ENCODE peak calls at places on chromosomes 16 and 17, in six cellular contexts. C, E, U, Z, Q and V are unnamed samples.

GRCh38 chr16:25051446-25052160 is 36.4 kb upstream of the ARHGAP17 start:
- DNase-seq in C (peak), E (no peak), U (no peak), Z (peak), Q (no peak), V (peak)

GRCh38 chr16:80743772-80744171 is 60.6 kb downstream of the CDYL2 start:
- DNase-seq in C (no peak), E (no peak), U (no peak), Z (no peak), Q (no peak), V (no peak)

GRCh38 chr17:6497496-6498221 is 53.4 kb downstream of the PIMREG start:
- DNase-seq in C (no peak), E (no peak), U (no peak), Z (no peak), Q (no peak), V (no peak)

GRCh38 chr16:79728048-79728922 is 127.7 kb upstream of the MAF start:
- DNase-seq in C (no peak), E (no peak), U (no peak), Z (no peak), Q (no peak), V (no peak)

GRCh38 chr16:3216263-3216640 is 18.7 kb downstream of the ZNF200 start:
- DNase-seq in C (no peak), E (no peak), U (no peak), Z (no peak), Q (no peak), V (no peak)

GRCh38 chr16:2835638-2836493 is 5.8 kb downstream of the ZG16B start:
- DNase-seq in C (peak), E (no peak), U (peak), Z (peak), Q (no peak), V (peak)

GRCh38 chr16:84434800-84435199 is 66.5 kb downstream of the ATP2C2 start:
- DNase-seq in C (no peak), E (no peak), U (no peak), Z (no peak), Q (no peak), V (no peak)

GRCh38 chr17:43936434-43936833 is 5.8 kb downstream of the PPY start:
- DNase-seq in C (no peak), E (no peak), U (no peak), Z (peak), Q (no peak), V (no peak)

GRCh38 chr16:57999971-58000705 is at the start of gene ZNF319:
- DNase-seq in C (no peak), E (no peak), U (no peak), Z (peak), Q (no peak), V (no peak)

GRCh38 chr17:39607851-39608130 is at the start of gene NEUROD2:
- DNase-seq in C (no peak), E (no peak), U (no peak), Z (no peak), Q (no peak), V (no peak)

GRCh38 chr17:39608142-39608541 is 422 bp upstream of the NEUROD2 start:
- DNase-seq in C (no peak), E (no peak), U (no peak), Z (no peak), Q (no peak), V (no peak)

GRCh38 chr17:39606434-39607056 is 1.2 kb downstream of the NEUROD2 start:
- DNase-seq in C (no peak), E (no peak), U (no peak), Z (no peak), Q (no peak), V (no peak)

GRCh38 chr17:39608601-39609000 is 881 bp upstream of the NEUROD2 start:
- DNase-seq in C (no peak), E (no peak), U (no peak), Z (no peak), Q (no peak), V (no peak)

DNA sequence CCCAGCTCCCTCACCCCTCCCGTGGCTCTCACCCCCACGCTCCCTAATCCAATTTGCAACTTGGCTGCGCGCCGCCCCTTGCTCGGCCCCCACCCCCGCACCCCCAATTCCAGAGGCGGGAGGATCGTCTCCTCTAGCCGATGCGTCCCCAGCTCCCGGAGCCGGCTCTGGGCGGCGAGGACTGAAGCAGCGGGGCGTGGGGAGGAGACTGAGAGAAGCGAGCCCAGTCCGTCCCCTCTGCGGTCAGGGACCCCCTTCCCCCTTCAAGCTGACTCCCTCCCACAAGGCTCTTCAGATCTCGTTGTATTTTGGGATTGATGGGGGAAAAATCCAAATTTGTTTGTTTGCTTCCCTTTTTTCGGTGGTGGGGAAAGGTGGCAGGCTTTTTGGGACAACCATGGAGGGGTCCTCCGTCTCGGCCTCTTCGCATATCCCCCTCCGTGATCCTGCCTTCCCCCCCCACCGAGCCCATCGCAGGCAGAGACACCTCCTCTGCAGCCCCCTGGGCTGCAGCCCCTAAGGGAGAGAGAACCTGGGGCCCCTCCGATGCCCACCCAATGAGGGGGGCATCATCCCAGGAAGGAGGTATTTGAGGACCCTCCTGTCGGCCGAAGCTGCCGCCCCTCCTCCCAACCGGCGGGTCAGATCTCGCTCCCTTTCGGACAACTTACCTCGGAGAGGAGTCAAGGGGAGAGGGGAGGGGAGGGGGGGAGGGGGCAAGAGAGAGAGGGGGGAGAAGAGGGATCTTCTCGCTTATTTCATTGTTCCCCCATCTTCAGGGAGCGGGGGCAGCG is 466 bp downstream of the NEUROD2 start:
- DNase-seq in C (no peak), E (no peak), U (no peak), Z (no peak), Q (no peak), V (no peak)
- H3K4me3 ChIP-seq in C (no peak), E (no peak), U (no peak), Z (no peak), Q (no peak), V (no peak)

GRCh38 chr17:20225162-20226115 is 216.3 kb downstream of the SPECC1 start:
- DNase-seq in C (no peak), E (no peak), U (no peak), Z (no peak), Q (no peak), V (no peak)
- TF ChIP-seq CTCF in C (peak), E (no peak), U (no peak), Z (no peak), Q (no peak), V (no peak)

DNA sequence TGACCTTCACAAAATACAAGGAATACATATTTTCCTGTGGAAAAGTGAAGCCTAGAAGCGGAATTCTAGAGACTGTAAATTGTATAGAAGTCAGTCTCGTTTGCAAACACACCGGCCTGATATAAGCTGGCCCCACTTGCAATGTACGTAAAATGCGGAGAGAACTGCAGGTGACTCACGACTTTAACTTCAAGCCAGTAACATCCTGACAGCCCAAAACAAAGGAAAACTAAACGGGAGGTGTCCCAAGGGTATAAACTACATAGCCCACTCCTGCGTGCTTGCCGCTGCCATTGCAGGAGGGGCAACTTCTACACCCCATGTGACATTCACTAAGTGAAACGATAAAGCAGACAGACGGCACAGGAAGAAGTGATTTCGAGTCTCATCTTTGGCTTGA is 101.6 kb downstream of the CYTH1 start:
- DNase-seq in C (peak), E (no peak), U (no peak), Z (no peak), Q (no peak), V (peak)
- H3K4me3 ChIP-seq in C (peak), E (no peak), U (no peak), Z (no peak), Q (no peak), V (no peak)

GRCh38 chr17:4953461-4953961 is 2.6 kb downstream of the ENO3 start:
- DNase-seq in C (peak), E (no peak), U (no peak), Z (peak), Q (no peak), V (peak)

GRCh38 chr17:4955091-4955490 is 4.2 kb downstream of the ENO3 start:
- DNase-seq in C (no peak), E (no peak), U (no peak), Z (no peak), Q (no peak), V (no peak)

GRCh38 chr17:4958102-4958501 is 7.2 kb downstream of the ENO3 start:
- DNase-seq in C (no peak), E (no peak), U (no peak), Z (no peak), Q (no peak), V (no peak)

GRCh38 chr17:4959261-4959965 is 8.2 kb downstream of the SPAG7 start:
- DNase-seq in C (no peak), E (no peak), U (no peak), Z (no peak), Q (no peak), V (no peak)

GRCh38 chr17:4956493-4957061 is 5.7 kb downstream of the ENO3 start:
- DNase-seq in C (no peak), E (no peak), U (no peak), Z (no peak), Q (no peak), V (no peak)
- TF ChIP-seq CTCF in C (peak), E (no peak), U (peak), Z (no peak), Q (no peak), V (peak)

GRCh38 chr17:73343168-73343634 is 31.4 kb upstream of the CDC42EP4 start:
- DNase-seq in C (peak), E (peak), U (no peak), Z (peak), Q (peak), V (peak)

GRCh38 chr17:73342549-73343167 is 30.9 kb upstream of the CDC42EP4 start:
- DNase-seq in C (peak), E (no peak), U (no peak), Z (peak), Q (no peak), V (peak)

GRCh38 chr17:73341350-73342056 is 29.7 kb upstream of the CDC42EP4 start:
- DNase-seq in C (no peak), E (no peak), U (no peak), Z (no peak), Q (no peak), V (no peak)

GRCh38 chr17:73343739-73344454 is 32.1 kb upstream of the CDC42EP4 start:
- DNase-seq in C (no peak), E (no peak), U (no peak), Z (no peak), Q (no peak), V (no peak)

DNA sequence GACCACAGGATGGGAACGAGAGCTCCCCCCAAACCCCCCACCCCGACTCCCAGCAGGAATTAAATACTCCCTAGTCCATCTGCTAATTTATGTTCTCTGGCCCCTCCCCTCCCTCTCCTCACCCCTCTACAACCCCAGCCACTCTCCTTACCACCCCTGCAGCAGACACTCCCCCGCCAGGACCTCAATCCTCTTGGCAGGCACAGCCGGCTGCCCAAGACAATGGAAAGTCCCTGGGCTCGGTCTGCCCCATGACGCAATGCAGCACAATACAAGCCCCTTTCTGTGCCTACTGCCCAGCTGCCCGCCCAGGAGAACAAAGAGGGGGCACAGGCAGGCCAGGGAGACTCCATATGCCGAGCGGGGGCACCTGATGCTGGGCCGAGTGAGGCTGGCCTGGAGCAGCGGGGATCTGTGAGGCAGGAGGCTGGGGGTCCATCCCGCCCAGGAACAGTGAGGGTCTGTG is 30.3 kb upstream of the CDC42EP4 start:
- DNase-seq in C (peak), E (peak), U (no peak), Z (peak), Q (peak), V (peak)
- H3K4me3 ChIP-seq in C (no peak), E (no peak), U (no peak), Z (no peak), Q (no peak), V (no peak)

GRCh38 chr17:64682261-64683181 is 20.4 kb upstream of the SMURF2 start:
- DNase-seq in C (peak), E (no peak), U (no peak), Z (peak), Q (no peak), V (peak)
- TF ChIP-seq CTCF in C (no peak), E (no peak), U (peak), Z (peak), Q (no peak), V (no peak)

GRCh38 chr17:48841395-48841831 is 10.6 kb downstream of the CALCOCO2 start:
- DNase-seq in C (peak), E (no peak), U (no peak), Z (peak), Q (no peak), V (peak)
- H3K4me3 ChIP-seq in C (peak), E (peak), U (no peak), Z (peak), Q (peak), V (peak)

GRCh38 chr17:15029469-15029868 is 235.7 kb downstream of the PMP22 start:
- DNase-seq in C (no peak), E (no peak), U (no peak), Z (no peak), Q (no peak), V (no peak)
- TF ChIP-seq CTCF in C (no peak), E (no peak), U (peak), Z (no peak), Q (no peak), V (no peak)

GRCh38 chr17:45227101-45227591 is 5.5 kb downstream of the FMNL1 start:
- DNase-seq in C (no peak), E (no peak), U (no peak), Z (peak), Q (no peak), V (no peak)

GRCh38 chr17:45226620-45227019 is 4.9 kb downstream of the FMNL1 start:
- DNase-seq in C (no peak), E (no peak), U (no peak), Z (no peak), Q (no peak), V (no peak)

GRCh38 chr17:45225051-45225700 is 3.5 kb downstream of the FMNL1 start:
- DNase-seq in C (no peak), E (no peak), U (no peak), Z (no peak), Q (no peak), V (no peak)

GRCh38 chr17:45224671-45225050 is 3.0 kb downstream of the FMNL1 start:
- DNase-seq in C (no peak), E (no peak), U (no peak), Z (no peak), Q (no peak), V (no peak)

GRCh38 chr17:45225964-45226530 is 4.4 kb downstream of the FMNL1 start:
- DNase-seq in C (no peak), E (no peak), U (no peak), Z (no peak), Q (peak), V (no peak)
- H3K4me3 ChIP-seq in C (no peak), E (no peak), U (no peak), Z (no peak), Q (no peak), V (no peak)